ENCODE peak calls at places on chromosomes 13 and 19, in ten cellular contexts. One of them, this sample, is unnamed.

GRCh38 chr13:23833733-23834611 is 55.2 kb downstream of the MIPEP start:
- DNase-seq in PC-9: peak
- DNase-seq in brain microvascular endothelial cell: no peak
- DNase-seq in WERI-Rb-1: no peak
- DNase-seq in activated CD8-positive, alpha-beta T cell treated with anti-CD3 and anti-CD28 coated beads for 36 hours: no peak
- DNase-seq in retinal pigment epithelial cell: no peak
- DNase-seq in mammary epithelial cell: no peak
- DNase-seq in cardiac fibroblast: no peak
- DNase-seq in AG09309: no peak
- DNase-seq in NB4: no peak
- DNase-seq in this sample: no peak

GRCh38 chr19:10876459-10877240 is 5.3 kb downstream of the CARM1 start:
- DNase-seq in PC-9: no peak
- DNase-seq in brain microvascular endothelial cell: no peak
- DNase-seq in WERI-Rb-1: no peak
- DNase-seq in activated CD8-positive, alpha-beta T cell treated with anti-CD3 and anti-CD28 coated beads for 36 hours: peak
- DNase-seq in retinal pigment epithelial cell: no peak
- DNase-seq in mammary epithelial cell: no peak
- DNase-seq in cardiac fibroblast: no peak
- DNase-seq in AG09309: no peak
- DNase-seq in NB4: no peak
- DNase-seq in this sample: peak

GRCh38 chr13:82878536-82878935 is 1003.7 kb downstream of the SLITRK1 start:
- DNase-seq in PC-9: no peak
- DNase-seq in brain microvascular endothelial cell: no peak
- DNase-seq in WERI-Rb-1: no peak
- DNase-seq in activated CD8-positive, alpha-beta T cell treated with anti-CD3 and anti-CD28 coated beads for 36 hours: no peak
- DNase-seq in retinal pigment epithelial cell: peak
- DNase-seq in mammary epithelial cell: peak
- DNase-seq in cardiac fibroblast: no peak
- DNase-seq in AG09309: peak
- DNase-seq in NB4: no peak
- DNase-seq in this sample: no peak

GRCh38 chr13:48586591-48587103 is 53.8 kb upstream of the RCBTB2 start:
- DNase-seq in PC-9: no peak
- DNase-seq in brain microvascular endothelial cell: no peak
- DNase-seq in WERI-Rb-1: no peak
- DNase-seq in activated CD8-positive, alpha-beta T cell treated with anti-CD3 and anti-CD28 coated beads for 36 hours: no peak
- DNase-seq in retinal pigment epithelial cell: no peak
- DNase-seq in mammary epithelial cell: no peak
- DNase-seq in cardiac fibroblast: peak
- DNase-seq in AG09309: no peak
- DNase-seq in NB4: no peak
- DNase-seq in this sample: no peak

GRCh38 chr13:60226507-60226906 is 62.8 kb upstream of the DIAPH3 start:
- DNase-seq in PC-9: no peak
- DNase-seq in brain microvascular endothelial cell: peak
- DNase-seq in WERI-Rb-1: peak
- DNase-seq in activated CD8-positive, alpha-beta T cell treated with anti-CD3 and anti-CD28 coated beads for 36 hours: peak
- DNase-seq in retinal pigment epithelial cell: peak
- DNase-seq in mammary epithelial cell: peak
- DNase-seq in cardiac fibroblast: peak
- DNase-seq in AG09309: no peak
- DNase-seq in NB4: peak
- DNase-seq in this sample: no peak

GRCh38 chr13:29743229-29743786 is 107.1 kb downstream of the UBL3 start:
- DNase-seq in PC-9: no peak
- DNase-seq in brain microvascular endothelial cell: no peak
- DNase-seq in WERI-Rb-1: no peak
- DNase-seq in activated CD8-positive, alpha-beta T cell treated with anti-CD3 and anti-CD28 coated beads for 36 hours: no peak
- DNase-seq in retinal pigment epithelial cell: no peak
- DNase-seq in mammary epithelial cell: no peak
- DNase-seq in cardiac fibroblast: peak
- DNase-seq in AG09309: peak
- DNase-seq in NB4: no peak
- DNase-seq in this sample: no peak

GRCh38 chr19:49595006-49595818 is 4.2 kb downstream of the PRR12 start:
- DNase-seq in PC-9: peak
- DNase-seq in brain microvascular endothelial cell: no peak
- DNase-seq in WERI-Rb-1: no peak
- DNase-seq in activated CD8-positive, alpha-beta T cell treated with anti-CD3 and anti-CD28 coated beads for 36 hours: no peak
- DNase-seq in retinal pigment epithelial cell: no peak
- DNase-seq in mammary epithelial cell: no peak
- DNase-seq in cardiac fibroblast: no peak
- DNase-seq in AG09309: no peak
- DNase-seq in NB4: no peak
- DNase-seq in this sample: no peak

GRCh38 chr13:30871713-30872029 is 34.4 kb upstream of the MEDAG start:
- DNase-seq in PC-9: no peak
- DNase-seq in brain microvascular endothelial cell: no peak
- DNase-seq in WERI-Rb-1: no peak
- DNase-seq in activated CD8-positive, alpha-beta T cell treated with anti-CD3 and anti-CD28 coated beads for 36 hours: no peak
- DNase-seq in retinal pigment epithelial cell: no peak
- DNase-seq in mammary epithelial cell: no peak
- DNase-seq in cardiac fibroblast: peak
- DNase-seq in AG09309: no peak
- DNase-seq in NB4: no peak
- DNase-seq in this sample: no peak

GRCh38 chr19:11505032-11505503 is 571 bp downstream of the ZNF653 start:
- DNase-seq in PC-9: peak
- DNase-seq in brain microvascular endothelial cell: peak
- DNase-seq in WERI-Rb-1: peak
- DNase-seq in activated CD8-positive, alpha-beta T cell treated with anti-CD3 and anti-CD28 coated beads for 36 hours: peak
- DNase-seq in retinal pigment epithelial cell: peak
- DNase-seq in mammary epithelial cell: peak
- DNase-seq in cardiac fibroblast: peak
- DNase-seq in AG09309: peak
- DNase-seq in NB4: peak
- DNase-seq in this sample: peak

GRCh38 chr13:78595458-78595818 is 7.9 kb downstream of the POU4F1 start:
- DNase-seq in PC-9: no peak
- DNase-seq in brain microvascular endothelial cell: no peak
- DNase-seq in WERI-Rb-1: no peak
- DNase-seq in activated CD8-positive, alpha-beta T cell treated with anti-CD3 and anti-CD28 coated beads for 36 hours: no peak
- DNase-seq in retinal pigment epithelial cell: no peak
- DNase-seq in mammary epithelial cell: no peak
- DNase-seq in cardiac fibroblast: no peak
- DNase-seq in AG09309: no peak
- DNase-seq in NB4: no peak
- DNase-seq in this sample: no peak

GRCh38 chr19:13964776-13965175 is 12.5 kb downstream of the DCAF15 start:
- DNase-seq in PC-9: no peak
- DNase-seq in brain microvascular endothelial cell: no peak
- DNase-seq in WERI-Rb-1: no peak
- DNase-seq in activated CD8-positive, alpha-beta T cell treated with anti-CD3 and anti-CD28 coated beads for 36 hours: no peak
- DNase-seq in retinal pigment epithelial cell: no peak
- DNase-seq in mammary epithelial cell: no peak
- DNase-seq in cardiac fibroblast: no peak
- DNase-seq in AG09309: peak
- DNase-seq in NB4: no peak
- DNase-seq in this sample: no peak

GRCh38 chr19:13164370-13165090 is 14.3 kb downstream of the IER2 start:
- DNase-seq in PC-9: peak
- DNase-seq in brain microvascular endothelial cell: no peak
- DNase-seq in WERI-Rb-1: peak
- DNase-seq in activated CD8-positive, alpha-beta T cell treated with anti-CD3 and anti-CD28 coated beads for 36 hours: peak
- DNase-seq in retinal pigment epithelial cell: peak
- DNase-seq in mammary epithelial cell: peak
- DNase-seq in cardiac fibroblast: peak
- DNase-seq in AG09309: no peak
- DNase-seq in NB4: peak
- DNase-seq in this sample: no peak

DNA sequence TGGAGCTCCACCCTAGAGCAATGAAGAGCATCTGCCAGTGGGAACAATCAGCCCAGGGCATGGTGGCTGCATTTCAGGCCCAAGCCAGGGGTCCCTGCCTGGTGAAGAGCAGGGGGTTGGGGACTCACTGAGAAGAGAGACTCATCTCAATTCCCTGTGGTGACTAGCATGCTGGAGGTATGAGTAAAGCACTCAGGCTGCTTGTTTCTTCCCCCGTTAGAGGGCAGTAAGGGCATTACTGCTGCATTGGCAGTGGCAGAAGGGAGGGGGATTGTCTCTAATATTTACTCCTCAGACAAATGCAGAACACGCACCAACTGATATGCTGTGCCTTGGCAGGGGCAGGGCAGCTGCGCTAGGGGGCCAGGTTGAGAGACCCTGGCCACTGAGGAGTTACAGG is 329.1 kb downstream of the SLITRK5 start:
- DNase-seq in PC-9: no peak
- DNase-seq in brain microvascular endothelial cell: no peak
- DNase-seq in WERI-Rb-1: no peak
- DNase-seq in activated CD8-positive, alpha-beta T cell treated with anti-CD3 and anti-CD28 coated beads for 36 hours: no peak
- DNase-seq in retinal pigment epithelial cell: no peak
- DNase-seq in mammary epithelial cell: no peak
- DNase-seq in cardiac fibroblast: no peak
- DNase-seq in AG09309: no peak
- DNase-seq in NB4: peak
- DNase-seq in this sample: no peak
- TF ChIP-seq CTCF in PC-9: no peak
- TF ChIP-seq CTCF in brain microvascular endothelial cell: peak
- TF ChIP-seq CTCF in WERI-Rb-1: peak
- TF ChIP-seq CTCF in activated CD8-positive, alpha-beta T cell treated with anti-CD3 and anti-CD28 coated beads for 36 hours: no peak
- TF ChIP-seq CTCF in retinal pigment epithelial cell: peak
- TF ChIP-seq CTCF in mammary epithelial cell: no peak
- TF ChIP-seq CTCF in cardiac fibroblast: no peak
- TF ChIP-seq CTCF in AG09309: no peak
- TF ChIP-seq CTCF in NB4: no peak
- TF ChIP-seq CTCF in this sample: no peak

DNA sequence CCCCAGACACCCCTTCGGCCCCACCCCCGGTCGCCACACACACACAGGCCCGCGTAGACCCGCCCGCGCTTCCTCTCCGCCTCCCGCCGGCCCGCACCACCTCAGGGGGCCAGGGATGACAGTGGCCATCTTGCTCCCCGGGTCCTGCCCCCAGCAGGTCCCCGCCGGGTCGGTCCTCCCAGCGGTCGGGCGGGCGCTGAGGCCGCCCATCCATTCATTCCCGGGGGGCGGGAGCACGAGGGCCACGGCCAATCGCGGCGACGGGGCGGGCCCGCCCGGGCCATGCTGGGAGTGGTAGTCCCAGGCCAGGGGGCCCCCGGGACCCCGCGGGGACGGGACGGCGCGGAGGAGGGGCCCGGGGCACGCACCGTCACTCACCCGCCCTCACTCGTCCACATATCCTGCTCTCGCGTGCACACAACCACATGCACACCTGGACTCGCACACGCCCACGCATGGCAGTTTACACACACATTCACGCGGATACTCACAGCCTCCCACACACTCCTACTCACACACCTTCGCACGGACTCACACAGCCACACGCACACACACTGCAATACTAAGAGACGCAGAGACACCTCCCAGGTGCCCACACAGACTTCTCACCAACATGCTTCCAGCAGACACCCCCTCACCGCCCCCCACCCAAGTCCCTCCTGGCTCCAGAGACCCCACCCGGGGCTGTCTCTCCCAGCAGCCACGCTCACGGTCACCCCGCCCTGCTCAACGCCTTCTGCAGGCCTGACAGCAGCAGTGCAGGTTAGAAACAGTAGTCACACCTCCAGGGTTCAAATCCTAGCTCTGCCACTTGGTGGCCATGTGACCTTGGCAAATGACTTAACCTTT is at the start of gene DPF1:
- DNase-seq in PC-9: peak
- DNase-seq in brain microvascular endothelial cell: peak
- DNase-seq in WERI-Rb-1: peak
- DNase-seq in activated CD8-positive, alpha-beta T cell treated with anti-CD3 and anti-CD28 coated beads for 36 hours: peak
- DNase-seq in retinal pigment epithelial cell: peak
- DNase-seq in mammary epithelial cell: peak
- DNase-seq in cardiac fibroblast: peak
- DNase-seq in AG09309: no peak
- DNase-seq in NB4: peak
- DNase-seq in this sample: peak
- TF ChIP-seq CTCF in PC-9: no peak
- TF ChIP-seq CTCF in brain microvascular endothelial cell: peak
- TF ChIP-seq CTCF in WERI-Rb-1: peak
- TF ChIP-seq CTCF in activated CD8-positive, alpha-beta T cell treated with anti-CD3 and anti-CD28 coated beads for 36 hours: peak
- TF ChIP-seq CTCF in retinal pigment epithelial cell: peak
- TF ChIP-seq CTCF in mammary epithelial cell: peak
- TF ChIP-seq CTCF in cardiac fibroblast: peak
- TF ChIP-seq CTCF in AG09309: no peak
- TF ChIP-seq CTCF in NB4: no peak
- TF ChIP-seq CTCF in this sample: peak

DNA sequence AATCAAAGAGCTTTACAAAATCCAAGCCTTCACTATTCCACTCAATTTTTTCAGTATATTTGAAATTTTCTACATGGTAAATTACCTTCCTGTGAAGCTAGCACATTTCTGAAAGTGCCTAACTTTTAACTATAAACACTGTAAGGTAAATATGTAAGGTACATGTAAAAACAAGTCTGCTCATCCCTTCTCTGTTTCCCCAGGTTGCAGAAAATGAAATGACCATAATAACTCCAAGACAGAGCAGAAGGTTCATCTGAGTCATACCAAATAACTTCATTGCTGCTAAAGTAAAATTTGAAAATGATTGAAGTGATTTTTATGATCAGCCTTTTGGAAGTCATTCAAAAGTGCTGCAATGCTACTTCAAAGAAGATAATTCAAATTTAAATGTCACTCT is 28.6 kb downstream of the FGF14 start:
- DNase-seq in PC-9: no peak
- DNase-seq in brain microvascular endothelial cell: no peak
- DNase-seq in WERI-Rb-1: no peak
- DNase-seq in activated CD8-positive, alpha-beta T cell treated with anti-CD3 and anti-CD28 coated beads for 36 hours: no peak
- DNase-seq in retinal pigment epithelial cell: no peak
- DNase-seq in mammary epithelial cell: peak
- DNase-seq in cardiac fibroblast: no peak
- DNase-seq in AG09309: no peak
- DNase-seq in NB4: no peak
- DNase-seq in this sample: no peak
- TF ChIP-seq CTCF in PC-9: no peak
- TF ChIP-seq CTCF in brain microvascular endothelial cell: no peak
- TF ChIP-seq CTCF in WERI-Rb-1: no peak
- TF ChIP-seq CTCF in activated CD8-positive, alpha-beta T cell treated with anti-CD3 and anti-CD28 coated beads for 36 hours: no peak
- TF ChIP-seq CTCF in retinal pigment epithelial cell: no peak
- TF ChIP-seq CTCF in mammary epithelial cell: no peak
- TF ChIP-seq CTCF in cardiac fibroblast: no peak
- TF ChIP-seq CTCF in AG09309: no peak
- TF ChIP-seq CTCF in NB4: no peak
- TF ChIP-seq CTCF in this sample: no peak

DNA sequence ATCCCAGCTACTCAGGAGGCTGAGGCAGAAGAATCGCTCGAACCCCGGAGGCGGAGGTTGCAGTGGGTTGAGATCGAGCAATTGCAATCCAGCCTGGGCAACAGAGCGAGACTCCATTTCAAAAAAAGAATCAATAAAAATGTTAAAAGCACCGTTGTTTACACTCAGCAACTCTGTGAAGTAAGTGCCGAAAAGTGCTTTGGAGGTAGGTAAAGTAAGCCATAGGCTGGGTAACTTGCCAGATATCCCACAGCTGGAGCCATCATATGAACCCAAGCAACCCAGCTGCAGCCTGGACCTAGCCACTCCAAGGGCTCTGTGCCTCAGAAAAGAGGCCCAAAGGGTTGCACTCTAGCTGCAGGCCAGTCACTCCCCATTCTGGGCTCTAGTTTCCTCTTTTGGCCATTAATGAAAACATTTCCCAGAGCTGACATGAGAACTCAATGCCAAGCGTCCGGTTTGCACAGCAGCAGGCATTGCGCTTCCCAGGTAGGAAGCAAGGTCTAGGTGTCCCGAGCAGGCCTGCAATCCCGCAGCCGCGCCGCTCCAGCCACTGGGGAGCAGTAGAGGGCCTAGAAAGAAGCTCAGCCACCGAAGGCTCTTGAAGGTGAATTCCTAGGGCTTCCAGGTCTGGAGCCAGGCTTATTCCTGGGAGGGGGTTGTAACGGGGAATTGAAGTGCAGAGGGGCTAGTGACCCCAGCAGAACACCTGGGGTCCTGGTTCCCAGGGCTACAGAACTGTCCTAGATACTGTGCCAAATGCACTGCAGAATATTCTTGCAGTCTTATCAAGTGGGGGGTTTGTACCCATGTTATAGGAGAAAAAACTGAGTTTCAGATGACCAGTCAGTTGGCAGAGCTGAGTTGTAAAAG is 4.1 kb upstream of the CD79A start:
- DNase-seq in PC-9: peak
- DNase-seq in brain microvascular endothelial cell: peak
- DNase-seq in WERI-Rb-1: peak
- DNase-seq in activated CD8-positive, alpha-beta T cell treated with anti-CD3 and anti-CD28 coated beads for 36 hours: peak
- DNase-seq in retinal pigment epithelial cell: no peak
- DNase-seq in mammary epithelial cell: peak
- DNase-seq in cardiac fibroblast: peak
- DNase-seq in AG09309: no peak
- DNase-seq in NB4: peak
- DNase-seq in this sample: no peak
- TF ChIP-seq CTCF in PC-9: peak
- TF ChIP-seq CTCF in brain microvascular endothelial cell: peak
- TF ChIP-seq CTCF in WERI-Rb-1: peak
- TF ChIP-seq CTCF in activated CD8-positive, alpha-beta T cell treated with anti-CD3 and anti-CD28 coated beads for 36 hours: peak
- TF ChIP-seq CTCF in retinal pigment epithelial cell: peak
- TF ChIP-seq CTCF in mammary epithelial cell: peak
- TF ChIP-seq CTCF in cardiac fibroblast: peak
- TF ChIP-seq CTCF in AG09309: peak
- TF ChIP-seq CTCF in NB4: peak
- TF ChIP-seq CTCF in this sample: peak